ENCODE peak calls at places on chromosomes 16 and 17, in eight cellular contexts. L is sigmoid colon, T is coronary artery, D is uterus, A is heart left ventricle, E is cardiac fibroblast, I is astrocyte of the spinal cord, V is GM23338. U is an unnamed sample.

GRCh38 chr17:56185905-56186783 is 32.9 kb downstream of the ANKFN1 start:
- DNase-seq in L (no peak), T (no peak), D (no peak), A (no peak), E (peak), I (peak), V (no peak), U (peak)

GRCh38 chr16:84190731-84191388 is at the start of gene ADAD2:
- DNase-seq in L (no peak), T (no peak), D (no peak), A (no peak), E (no peak), I (no peak), V (peak), U (no peak)

GRCh38 chr17:57609125-57609877 is 135.8 kb downstream of the CCDC182 start:
- DNase-seq in L (no peak), T (no peak), D (no peak), A (no peak), E (no peak), I (no peak), V (no peak), U (no peak)

GRCh38 chr16:14399397-14400284 is 230.4 kb downstream of the PARN start:
- DNase-seq in L (peak), T (no peak), D (no peak), A (peak), E (peak), I (peak), V (peak), U (peak)

GRCh38 chr16:81680444-81681263 is 98.4 kb upstream of the PLCG2 start:
- DNase-seq in L (no peak), T (no peak), D (no peak), A (no peak), E (no peak), I (no peak), V (no peak), U (no peak)

GRCh38 chr17:27038676-27039075 is 255.2 kb upstream of the WSB1 start:
- DNase-seq in L (no peak), T (no peak), D (no peak), A (no peak), E (no peak), I (no peak), V (peak), U (no peak)

GRCh38 chr17:61478026-61478789 is 26.0 kb downstream of the TBX4 start:
- DNase-seq in L (peak), T (no peak), D (no peak), A (no peak), E (no peak), I (no peak), V (no peak), U (no peak)

GRCh38 chr17:34979650-34980352 is 511 bp upstream of the LIG3 start:
- DNase-seq in L (no peak), T (no peak), D (no peak), A (no peak), E (no peak), I (no peak), V (peak), U (no peak)

GRCh38 chr16:13021996-13022395 is 120.6 kb downstream of the SHISA9 start:
- DNase-seq in L (no peak), T (no peak), D (no peak), A (no peak), E (no peak), I (peak), V (no peak), U (no peak)

GRCh38 chr17:56653877-56654276 is 60.4 kb downstream of the NOG start:
- DNase-seq in L (no peak), T (no peak), D (no peak), A (no peak), E (peak), I (peak), V (peak), U (peak)

GRCh38 chr16:69064789-69065313 is 40.6 kb upstream of the HAS3 start:
- DNase-seq in L (peak), T (no peak), D (no peak), A (no peak), E (no peak), I (peak), V (peak), U (peak)

GRCh38 chr16:27427538-27427937 is 25.6 kb downstream of the IL21R start:
- DNase-seq in L (peak), T (no peak), D (no peak), A (peak), E (no peak), I (no peak), V (no peak), U (no peak)

GRCh38 chr16:990516-991291 is 9.1 kb downstream of the SOX8 start:
- DNase-seq in L (no peak), T (no peak), D (no peak), A (no peak), E (no peak), I (no peak), V (no peak), U (no peak)

GRCh38 chr17:37737081-37737480 is 7.8 kb downstream of the HNF1B start:
- DNase-seq in L (no peak), T (no peak), D (no peak), A (no peak), E (no peak), I (no peak), V (no peak), U (no peak)

GRCh38 chr17:81371910-81372760 is 23.1 kb upstream of the BAHCC1 start:
- DNase-seq in L (peak), T (peak), D (no peak), A (peak), E (peak), I (no peak), V (peak), U (peak)

GRCh38 chr17:40755231-40755630 is at the start of gene KRT25:
- DNase-seq in L (no peak), T (no peak), D (no peak), A (no peak), E (no peak), I (no peak), V (no peak), U (no peak)

GRCh38 chr16:68412061-68412460 is 36.2 kb downstream of the SMPD3 start:
- DNase-seq in L (no peak), T (no peak), D (no peak), A (no peak), E (no peak), I (no peak), V (no peak), U (no peak)

GRCh38 chr17:58658804-58659713 is 32.8 kb downstream of the TEX14 start:
- DNase-seq in L (peak), T (peak), D (peak), A (peak), E (peak), I (peak), V (peak), U (peak)
- H3K4me3 ChIP-seq in L (peak), T (peak), D (peak), A (peak), E (peak), I (peak), V (peak), U (peak)

GRCh38 chr16:30900588-30900987 is 4.2 kb downstream of the CTF1 start:
- DNase-seq in L (no peak), T (no peak), D (no peak), A (no peak), E (no peak), I (no peak), V (no peak), U (no peak)
- TF ChIP-seq CTCF in L (no peak), T (no peak), D (no peak), A (no peak), E (no peak), I (no peak), V (no peak), U (no peak)

GRCh38 chr17:50635720-50636144 is 1.1 kb downstream of the ABCC3 start:
- DNase-seq in L (no peak), T (no peak), D (no peak), A (no peak), E (no peak), I (no peak), V (no peak), U (no peak)

GRCh38 chr17:50634123-50634914 is at the start of gene ABCC3:
- DNase-seq in L (no peak), T (no peak), D (peak), A (no peak), E (peak), I (no peak), V (no peak), U (peak)

GRCh38 chr17:50636145-50636803 is 1.6 kb downstream of the ABCC3 start:
- DNase-seq in L (no peak), T (no peak), D (no peak), A (no peak), E (no peak), I (no peak), V (no peak), U (peak)

GRCh38 chr17:50633683-50634082 is 998 bp upstream of the ABCC3 start:
- DNase-seq in L (no peak), T (no peak), D (no peak), A (no peak), E (no peak), I (no peak), V (no peak), U (no peak)

GRCh38 chr17:50634915-50635719 is 436 bp downstream of the ABCC3 start:
- DNase-seq in L (no peak), T (no peak), D (no peak), A (no peak), E (no peak), I (no peak), V (peak), U (no peak)
- H3K4me3 ChIP-seq in L (peak), T (peak), D (no peak), A (peak), E (peak), I (peak), V (peak), U (peak)

GRCh38 chr16:25092489-25092888 is 19.1 kb upstream of the LCMT1 start:
- DNase-seq in L (no peak), T (no peak), D (no peak), A (no peak), E (no peak), I (no peak), V (peak), U (no peak)

GRCh38 chr16:25097304-25097988 is 14.1 kb upstream of the LCMT1 start:
- DNase-seq in L (no peak), T (no peak), D (no peak), A (no peak), E (no peak), I (peak), V (no peak), U (peak)

GRCh38 chr16:25095636-25096035 is 15.9 kb upstream of the LCMT1 start:
- DNase-seq in L (no peak), T (no peak), D (no peak), A (no peak), E (no peak), I (no peak), V (no peak), U (no peak)

GRCh38 chr16:25089346-25089745 is 22.2 kb upstream of the LCMT1 start:
- DNase-seq in L (no peak), T (no peak), D (no peak), A (no peak), E (no peak), I (no peak), V (no peak), U (no peak)

DNA sequence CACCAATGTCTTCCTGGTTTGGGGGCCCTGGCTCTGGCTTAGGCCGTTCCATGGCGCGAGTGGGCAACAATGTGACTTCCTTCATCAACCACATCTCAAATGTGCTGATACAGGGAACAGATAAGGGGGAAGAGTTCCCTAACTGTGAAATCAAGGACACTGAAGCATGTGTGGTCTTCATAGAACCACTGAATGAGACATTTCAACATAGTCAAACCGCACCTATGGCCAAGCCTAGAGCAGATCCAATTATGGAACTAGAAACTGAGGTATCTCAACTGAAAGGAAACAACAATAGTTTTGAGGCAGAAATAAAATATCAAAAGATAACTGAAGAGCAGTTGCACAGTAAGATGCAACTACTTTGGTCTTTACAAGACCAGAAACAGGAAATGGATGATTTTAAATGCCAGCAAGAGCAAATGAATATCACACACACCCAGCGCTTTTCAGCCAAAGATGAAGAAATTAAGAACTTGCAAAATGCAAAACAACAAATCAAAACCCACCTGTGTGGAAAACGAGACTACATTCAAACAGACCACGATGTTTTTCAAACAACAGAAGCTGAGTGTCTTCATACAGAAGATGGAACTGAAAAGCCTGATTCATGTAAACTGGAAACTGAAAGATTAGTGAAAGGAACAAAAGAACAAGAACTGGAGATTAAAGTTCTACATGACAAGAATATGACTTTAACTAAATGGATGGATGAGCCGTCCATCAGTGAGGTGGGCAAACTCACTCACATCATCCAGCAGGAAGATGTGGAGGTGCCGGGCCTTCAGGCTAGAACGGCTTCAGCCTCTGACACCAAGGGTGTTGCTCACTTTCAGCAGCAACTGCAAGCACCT is 18.1 kb upstream of the LCMT1 start:
- DNase-seq in L (no peak), T (no peak), D (no peak), A (no peak), E (no peak), I (no peak), V (no peak), U (no peak)
- TF ChIP-seq CTCF in L (no peak), T (no peak), D (no peak), A (no peak), E (no peak), I (no peak), V (no peak), U (no peak)

DNA sequence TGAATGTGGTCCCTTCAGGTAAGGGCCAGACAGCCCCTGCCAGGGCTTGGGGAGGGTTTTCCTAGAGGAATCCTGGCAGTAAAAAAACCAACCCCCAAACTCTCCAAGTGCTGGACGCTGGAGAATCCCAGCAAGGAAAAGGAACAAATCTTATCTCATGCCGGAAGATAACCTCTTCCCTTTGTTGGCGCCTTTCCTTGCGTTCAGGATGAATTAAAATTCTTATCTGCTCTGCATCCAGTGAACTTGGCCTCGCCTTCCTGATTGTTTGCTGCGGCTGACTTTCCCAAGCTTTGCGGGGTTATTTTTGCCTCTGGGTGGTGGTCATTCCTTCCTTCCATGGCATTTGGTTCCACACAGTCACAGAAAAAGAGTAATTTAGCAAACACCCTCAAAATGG is 77.6 kb downstream of the MRC2 start:
- DNase-seq in L (peak), T (no peak), D (no peak), A (no peak), E (peak), I (no peak), V (no peak), U (peak)
- H3K4me3 ChIP-seq in L (no peak), T (peak), D (no peak), A (no peak), E (peak), I (peak), V (peak), U (peak)

DNA sequence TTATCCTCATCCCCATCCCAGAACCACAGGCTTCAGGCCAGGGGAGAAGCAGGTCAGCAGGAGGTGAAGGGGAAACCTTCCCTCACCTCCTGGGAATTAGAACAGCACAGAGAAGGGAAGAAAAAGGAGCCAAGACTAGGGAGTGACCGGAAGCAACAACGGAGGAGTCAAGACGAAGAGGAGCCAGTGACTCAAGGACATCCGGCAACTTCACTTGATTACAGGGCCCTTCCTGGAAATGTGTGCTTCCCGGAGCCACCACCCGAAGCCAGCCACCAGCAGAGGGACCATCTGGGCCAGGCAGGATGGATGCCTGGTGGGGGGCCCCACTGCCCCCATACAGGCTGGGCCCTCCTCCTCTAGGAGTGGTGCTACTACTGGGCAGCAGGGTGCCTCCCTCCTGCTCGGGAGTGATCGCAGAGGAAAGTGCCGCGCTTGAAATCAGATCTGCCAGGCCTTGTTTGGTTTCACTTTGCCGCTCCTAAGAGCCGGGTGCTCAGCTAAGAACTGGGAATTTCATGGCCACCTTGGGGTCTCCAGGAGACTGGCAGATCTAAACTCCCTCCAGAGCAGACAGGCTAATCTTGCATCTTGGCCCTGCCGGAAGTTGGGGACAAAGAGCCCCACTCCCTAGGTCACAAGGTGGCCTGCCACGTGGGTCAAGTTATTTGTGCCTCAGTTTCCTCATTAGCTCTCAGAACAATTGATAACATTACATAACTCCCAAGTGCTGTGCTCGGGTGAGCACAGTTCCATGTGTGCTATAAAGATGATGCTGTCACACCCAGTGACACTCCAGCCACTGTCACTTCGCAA is 6.6 kb downstream of the CDC42EP4 start:
- DNase-seq in L (peak), T (peak), D (peak), A (peak), E (peak), I (peak), V (peak), U (peak)
- TF ChIP-seq CTCF in L (no peak), T (no peak), D (peak), A (peak), E (peak), I (peak), V (peak), U (peak)

DNA sequence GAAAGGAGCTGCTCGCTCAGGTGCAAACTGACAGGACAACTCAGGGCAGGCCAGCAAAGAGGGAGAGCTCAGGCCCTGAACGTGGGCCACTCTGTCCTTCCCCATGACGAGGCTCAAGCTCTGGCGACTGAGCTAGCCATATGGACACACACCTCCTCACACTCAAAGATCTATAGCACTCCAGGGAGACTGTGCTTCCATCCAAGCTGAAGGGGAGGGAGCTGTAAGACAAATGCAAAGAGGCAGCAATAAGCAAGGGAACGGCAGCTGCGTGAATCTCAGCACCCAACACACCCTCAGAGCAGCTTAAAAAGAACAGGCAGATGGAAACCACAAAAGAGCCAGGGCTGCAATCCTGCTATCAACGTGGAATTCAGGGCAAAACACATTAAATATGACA is 13.5 kb downstream of the NUDT16L1 start:
- DNase-seq in L (no peak), T (no peak), D (no peak), A (no peak), E (no peak), I (no peak), V (no peak), U (no peak)
- H3K4me3 ChIP-seq in L (no peak), T (no peak), D (no peak), A (no peak), E (no peak), I (no peak), V (no peak), U (no peak)

U was measured in foreskin fibroblast.